ENCODE peak calls at places on chromosomes 12 and 14, in nine cellular contexts. F, L, S, Y, K, Q, U, X and A are unnamed samples.

GRCh38 chr12:32988982-32989381 is 92.4 kb upstream of the PKP2 start:
- DNase-seq in F (no peak), Q (no peak), U (no peak), S (no peak), K (no peak), X (peak), Y (no peak), L (no peak), A (no peak)

GRCh38 chr14:104224516-104225281 is 86.3 kb downstream of the KIF26A start:
- DNase-seq in F (peak), S (no peak), Y (peak), K (no peak), X (no peak), Q (no peak), U (no peak), L (peak), A (no peak)

GRCh38 chr14:28599191-28599590 is 167.4 kb upstream of the FOXG1 start:
- DNase-seq in K (no peak), X (no peak), Y (no peak), S (no peak), F (no peak), Q (no peak), U (no peak), L (no peak), A (no peak)

GRCh38 chr14:78310263-78310662 is 140.1 kb downstream of the NRXN3 start:
- DNase-seq in X (no peak), K (no peak), L (no peak), U (no peak), F (no peak), Y (no peak), S (no peak), Q (no peak), A (no peak)

GRCh38 chr12:62767946-62768345 is 167.0 kb downstream of the PPM1H start:
- DNase-seq in K (no peak), F (no peak), Y (no peak), Q (no peak), S (no peak), U (no peak), L (no peak), X (no peak), A (no peak)

GRCh38 chr14:23113346-23114119 is 5.5 kb downstream of the CEBPE start:
- DNase-seq in F (no peak), S (no peak), X (no peak), U (no peak), K (no peak), L (no peak), Y (no peak), Q (no peak), A (no peak)

GRCh38 chr12:52740591-52740990 is 36.6 kb downstream of the KRT76 start:
- DNase-seq in Y (no peak), F (no peak), K (no peak), L (no peak), U (no peak), Q (no peak), S (no peak), X (no peak), A (no peak)

GRCh38 chr12:110658242-110658641 is 30.7 kb downstream of the HVCN1 start:
- DNase-seq in Q (no peak), Y (no peak), L (no peak), X (no peak), K (no peak), U (no peak), F (no peak), S (no peak), A (no peak)

GRCh38 chr14:27605298-27605697 is 1007.5 kb upstream of the NOVA1 start:
- DNase-seq in X (no peak), L (no peak), S (no peak), U (peak), K (no peak), Q (no peak), Y (no peak), F (no peak), A (no peak)

GRCh38 chr12:7937867-7938506 is 2.0 kb upstream of the SLC2A3 start:
- DNase-seq in X (no peak), L (no peak), U (no peak), Y (no peak), S (no peak), F (no peak), Q (no peak), K (no peak), A (no peak)

GRCh38 chr12:102824218-102824835 is 92.7 kb downstream of the PAH start:
- DNase-seq in Y (peak), K (no peak), Q (peak), F (peak), S (no peak), U (no peak), L (no peak), X (peak), A (no peak)

GRCh38 chr12:123049398-123050250 is 69.1 kb downstream of the ARL6IP4 start:
- DNase-seq in Q (peak), Y (no peak), U (no peak), F (no peak), L (no peak), X (no peak), K (no peak), S (no peak), A (no peak)

GRCh38 chr12:25269701-25270100 is 19.0 kb upstream of the KRAS start:
- DNase-seq in Y (no peak), X (no peak), F (no peak), K (no peak), S (no peak), L (no peak), Q (no peak), U (no peak), A (no peak)

GRCh38 chr12:77347009-77347408 is 281.6 kb upstream of the E2F7 start:
- DNase-seq in Q (no peak), X (no peak), Y (no peak), L (no peak), K (no peak), S (no peak), F (no peak), U (no peak), A (no peak)

GRCh38 chr14:104401785-104402184 is 177.8 kb upstream of the C14orf180 start:
- DNase-seq in Y (no peak), K (no peak), S (no peak), X (no peak), L (no peak), F (no peak), Q (no peak), U (no peak), A (peak)

GRCh38 chr14:75283162-75283883 is 4.7 kb downstream of the FOS start:
- DNase-seq in S (no peak), L (no peak), F (no peak), Y (no peak), Q (no peak), K (no peak), X (no peak), U (no peak), A (no peak)

GRCh38 chr12:58521152-58521551 is 399.2 kb downstream of the LRIG3 start:
- DNase-seq in F (no peak), X (no peak), U (no peak), S (no peak), Q (no peak), K (no peak), L (no peak), Y (no peak), A (no peak)

GRCh38 chr12:98332626-98333025 is 182.8 kb upstream of the TMPO start:
- DNase-seq in K (no peak), X (no peak), Y (no peak), Q (no peak), F (no peak), L (no peak), S (no peak), U (no peak), A (no peak)

GRCh38 chr14:73209943-73210342 is 27.4 kb upstream of the PAPLN start:
- DNase-seq in U (peak), F (no peak), L (no peak), K (no peak), Y (no peak), S (no peak), X (no peak), Q (no peak), A (no peak)

GRCh38 chr12:6664902-6665301 is 2.0 kb upstream of the ING4 start:
- DNase-seq in U (no peak), Q (no peak), Y (no peak), S (no peak), F (no peak), L (no peak), K (no peak), X (no peak), A (no peak)

GRCh38 chr12:51896236-51896635 is 8.3 kb downstream of the ANKRD33 start:
- DNase-seq in Y (no peak), Q (no peak), K (no peak), X (no peak), U (no peak), S (no peak), L (no peak), F (no peak), A (no peak)

GRCh38 chr14:94121485-94121884 is 7.9 kb downstream of the IFI27L2 start:
- DNase-seq in Y (no peak), U (no peak), K (no peak), F (no peak), S (no peak), L (no peak), X (no peak), Q (no peak), A (no peak)